ENCODE peak calls at places on chromosomes 11 and 22, in seven cellular contexts. One of them, this sample, is unnamed.

GRCh38 chr11:129766858-129767604 is 48.6 kb upstream of the TMEM45B start:
- DNase-seq in GM12891: no peak
- DNase-seq in K562: no peak
- DNase-seq in SK-N-SH: peak; percentile 29
- DNase-seq in HepG2: peak; percentile 52
- DNase-seq in H1: peak; percentile 67
- DNase-seq in GM12878: no peak
- DNase-seq in this sample: no peak

GRCh38 chr22:27576413-27576812 is 225.1 kb downstream of the MN1 start:
- DNase-seq in GM12891: no peak
- DNase-seq in K562: no peak
- DNase-seq in SK-N-SH: peak; percentile 32
- DNase-seq in HepG2: no peak
- DNase-seq in H1: no peak
- DNase-seq in GM12878: no peak
- DNase-seq in this sample: no peak

GRCh38 chr11:14644396-14645246 is 1.0 kb downstream of the PDE3B start:
- DNase-seq in GM12891: peak; percentile 22
- DNase-seq in K562: peak; percentile 31
- DNase-seq in SK-N-SH: peak; percentile 73
- DNase-seq in HepG2: peak; percentile 45
- DNase-seq in H1: peak; percentile 71
- DNase-seq in GM12878: no peak
- DNase-seq in this sample: no peak

GRCh38 chr11:119479685-119480275 is 56.8 kb upstream of the THY1 start:
- DNase-seq in GM12891: no peak
- DNase-seq in K562: peak; percentile 75
- DNase-seq in SK-N-SH: no peak
- DNase-seq in HepG2: peak; percentile 74
- DNase-seq in H1: peak; percentile 52
- DNase-seq in GM12878: no peak
- DNase-seq in this sample: no peak

GRCh38 chr11:118232659-118233058 is 7.8 kb upstream of the JAML start:
- DNase-seq in GM12891: no peak
- DNase-seq in K562: no peak
- DNase-seq in SK-N-SH: no peak
- DNase-seq in HepG2: peak; percentile 15
- DNase-seq in H1: no peak
- DNase-seq in GM12878: no peak
- DNase-seq in this sample: no peak

GRCh38 chr11:8351223-8351622 is 87.5 kb upstream of the LMO1 start:
- DNase-seq in GM12891: no peak
- DNase-seq in K562: no peak
- DNase-seq in SK-N-SH: no peak
- DNase-seq in HepG2: no peak
- DNase-seq in H1: no peak
- DNase-seq in GM12878: no peak
- DNase-seq in this sample: no peak

GRCh38 chr11:14095882-14096281 is 133.4 kb downstream of the SPON1 start:
- DNase-seq in GM12891: no peak
- DNase-seq in K562: no peak
- DNase-seq in SK-N-SH: no peak
- DNase-seq in HepG2: no peak
- DNase-seq in H1: no peak
- DNase-seq in GM12878: no peak
- DNase-seq in this sample: no peak

GRCh38 chr11:44363116-44363515 is 53.2 kb upstream of the ALX4 start:
- DNase-seq in GM12891: no peak
- DNase-seq in K562: no peak
- DNase-seq in SK-N-SH: no peak
- DNase-seq in HepG2: no peak
- DNase-seq in H1: no peak
- DNase-seq in GM12878: no peak
- DNase-seq in this sample: no peak

GRCh38 chr11:96200243-96200642 is 142.8 kb downstream of the MAML2 start:
- DNase-seq in GM12891: no peak
- DNase-seq in K562: no peak
- DNase-seq in SK-N-SH: no peak
- DNase-seq in HepG2: no peak
- DNase-seq in H1: no peak
- DNase-seq in GM12878: no peak
- DNase-seq in this sample: no peak

GRCh38 chr11:132278801-132279574 is 908.6 kb downstream of the NTM start:
- DNase-seq in GM12891: no peak
- DNase-seq in K562: no peak
- DNase-seq in SK-N-SH: no peak
- DNase-seq in HepG2: no peak
- DNase-seq in H1: no peak
- DNase-seq in GM12878: peak; percentile 4
- DNase-seq in this sample: no peak

DNA sequence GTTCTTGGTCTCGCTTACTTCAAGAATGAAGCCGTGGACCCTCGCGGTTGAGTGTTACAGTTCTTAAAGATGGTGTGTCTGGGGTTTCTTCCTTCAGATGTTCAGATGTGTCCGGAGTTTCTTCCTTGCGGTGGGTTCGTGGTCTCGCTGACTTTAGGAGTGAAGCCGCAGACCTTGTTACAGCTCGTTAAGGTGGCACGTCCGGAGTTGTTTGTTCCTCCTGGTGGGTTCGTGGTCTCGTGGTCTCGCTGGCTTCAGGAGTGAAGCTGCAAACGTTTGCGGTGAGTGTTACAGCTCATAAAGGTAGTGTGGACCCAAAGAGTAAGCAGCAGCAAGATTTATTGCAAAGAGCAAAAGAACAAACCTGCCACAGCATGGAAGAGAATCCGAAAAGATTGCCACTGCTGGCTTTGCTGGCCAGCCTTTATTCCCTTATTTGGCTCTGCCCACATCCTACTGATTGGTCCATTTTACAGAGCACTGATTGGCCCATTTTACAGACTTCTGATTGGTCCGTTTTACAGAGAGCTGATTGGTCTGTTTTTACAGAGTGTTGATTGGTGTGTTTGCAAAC is 27.1 kb upstream of the NXPE2 start:
- DNase-seq in GM12891: no peak
- DNase-seq in K562: no peak
- DNase-seq in SK-N-SH: no peak
- DNase-seq in HepG2: no peak
- DNase-seq in H1: no peak
- DNase-seq in GM12878: no peak
- DNase-seq in this sample: no peak
- TF ChIP-seq TAF1 in GM12891: no peak
- TF ChIP-seq TAF1 in K562: no peak
- TF ChIP-seq TAF1 in SK-N-SH: no peak
- TF ChIP-seq TAF1 in HepG2: no peak
- TF ChIP-seq TAF1 in H1: no peak
- TF ChIP-seq TAF1 in GM12878: no peak
- TF ChIP-seq TAF1 in this sample: no peak

DNA sequence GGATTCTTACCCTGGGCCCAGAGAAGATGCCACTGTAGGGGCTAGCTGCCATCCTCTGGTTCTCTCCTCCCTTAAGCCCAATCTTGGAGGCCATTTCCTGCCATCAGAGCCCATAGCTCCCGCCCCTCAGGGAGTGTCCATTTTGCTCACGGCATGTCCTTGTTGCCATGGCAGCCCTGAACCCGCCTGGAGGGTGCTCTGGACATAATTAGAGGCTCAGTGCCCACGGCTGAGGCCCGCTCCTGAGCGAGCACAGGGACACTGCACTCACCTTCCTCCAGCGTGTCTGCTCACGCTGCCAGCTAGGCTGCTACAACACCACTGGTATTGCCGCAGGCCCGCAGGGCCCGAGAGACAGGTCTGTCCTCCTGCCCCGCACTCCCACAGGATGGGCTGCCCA is 11.1 kb upstream of the SUSD2 start:
- DNase-seq in GM12891: no peak
- DNase-seq in K562: no peak
- DNase-seq in SK-N-SH: peak; percentile 59
- DNase-seq in HepG2: no peak
- DNase-seq in H1: no peak
- DNase-seq in GM12878: no peak
- DNase-seq in this sample: no peak
- TF ChIP-seq POLR2AphosphoS5 in GM12891: no peak
- TF ChIP-seq POLR2AphosphoS5 in K562: no peak
- TF ChIP-seq POLR2AphosphoS5 in SK-N-SH: no peak
- TF ChIP-seq POLR2AphosphoS5 in HepG2: no peak
- TF ChIP-seq POLR2AphosphoS5 in H1: no peak
- TF ChIP-seq POLR2AphosphoS5 in GM12878: no peak
- TF ChIP-seq POLR2AphosphoS5 in this sample: no peak

GRCh38 chr11:32334822-32335221 is 100.5 kb downstream of the WT1 start:
- DNase-seq in GM12891: no peak
- DNase-seq in K562: peak; percentile 44
- DNase-seq in SK-N-SH: no peak
- DNase-seq in HepG2: peak; percentile 45
- DNase-seq in H1: peak; percentile 84
- DNase-seq in GM12878: no peak
- DNase-seq in this sample: no peak
- TF ChIP-seq TAF1 in GM12891: no peak
- TF ChIP-seq TAF1 in K562: no peak
- TF ChIP-seq TAF1 in SK-N-SH: no peak
- TF ChIP-seq TAF1 in HepG2: no peak
- TF ChIP-seq TAF1 in H1: no peak
- TF ChIP-seq TAF1 in GM12878: no peak
- TF ChIP-seq TAF1 in this sample: no peak

GRCh38 chr11:92791886-92792285 is 177.6 kb upstream of the MTNR1B start:
- DNase-seq in GM12891: no peak
- DNase-seq in K562: no peak
- DNase-seq in SK-N-SH: no peak
- DNase-seq in HepG2: no peak
- DNase-seq in H1: no peak
- DNase-seq in GM12878: no peak
- DNase-seq in this sample: no peak

GRCh38 chr11:92790376-92790775 is 179.1 kb upstream of the MTNR1B start:
- DNase-seq in GM12891: no peak
- DNase-seq in K562: no peak
- DNase-seq in SK-N-SH: no peak
- DNase-seq in HepG2: no peak
- DNase-seq in H1: no peak
- DNase-seq in GM12878: no peak
- DNase-seq in this sample: no peak

GRCh38 chr11:92793189-92793588 is 176.3 kb upstream of the MTNR1B start:
- DNase-seq in GM12891: no peak
- DNase-seq in K562: no peak
- DNase-seq in SK-N-SH: no peak
- DNase-seq in HepG2: no peak
- DNase-seq in H1: no peak
- DNase-seq in GM12878: no peak
- DNase-seq in this sample: no peak

GRCh38 chr11:92787638-92788037 is 181.8 kb upstream of the MTNR1B start:
- DNase-seq in GM12891: no peak
- DNase-seq in K562: no peak
- DNase-seq in SK-N-SH: no peak
- DNase-seq in HepG2: no peak
- DNase-seq in H1: no peak
- DNase-seq in GM12878: no peak
- DNase-seq in this sample: no peak

GRCh38 chr11:92789761-92790160 is 179.7 kb upstream of the MTNR1B start:
- DNase-seq in GM12891: no peak
- DNase-seq in K562: no peak
- DNase-seq in SK-N-SH: no peak
- DNase-seq in HepG2: no peak
- DNase-seq in H1: no peak
- DNase-seq in GM12878: no peak
- DNase-seq in this sample: no peak
- TF ChIP-seq POLR2AphosphoS5 in GM12891: no peak
- TF ChIP-seq POLR2AphosphoS5 in K562: no peak
- TF ChIP-seq POLR2AphosphoS5 in SK-N-SH: no peak
- TF ChIP-seq POLR2AphosphoS5 in HepG2: no peak
- TF ChIP-seq POLR2AphosphoS5 in H1: no peak
- TF ChIP-seq POLR2AphosphoS5 in GM12878: no peak
- TF ChIP-seq POLR2AphosphoS5 in this sample: no peak

DNA sequence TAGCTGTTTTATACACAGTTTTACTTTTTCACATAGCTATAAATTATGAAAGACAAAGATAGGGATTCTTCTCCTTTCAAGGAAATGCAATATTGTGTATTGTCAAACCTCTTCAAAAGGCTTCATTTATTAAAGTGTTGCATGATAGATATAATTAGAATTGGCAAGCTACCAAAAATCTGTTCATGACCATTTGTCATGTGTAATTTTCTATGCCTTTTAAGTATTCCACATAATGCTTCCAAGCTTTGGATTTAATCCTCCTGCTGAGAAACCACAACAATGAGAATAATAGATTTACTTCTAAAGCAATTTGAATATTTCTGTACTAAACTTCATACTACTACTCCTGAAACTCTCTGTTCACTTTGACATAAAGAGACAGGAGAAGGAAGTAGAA is 403.2 kb upstream of the CCDC179 start:
- DNase-seq in GM12891: no peak
- DNase-seq in K562: no peak
- DNase-seq in SK-N-SH: no peak
- DNase-seq in HepG2: no peak
- DNase-seq in H1: no peak
- DNase-seq in GM12878: no peak
- DNase-seq in this sample: no peak
- TF ChIP-seq TAF1 in GM12891: no peak
- TF ChIP-seq TAF1 in K562: no peak
- TF ChIP-seq TAF1 in SK-N-SH: no peak
- TF ChIP-seq TAF1 in HepG2: no peak
- TF ChIP-seq TAF1 in H1: no peak
- TF ChIP-seq TAF1 in GM12878: no peak
- TF ChIP-seq TAF1 in this sample: no peak

DNA sequence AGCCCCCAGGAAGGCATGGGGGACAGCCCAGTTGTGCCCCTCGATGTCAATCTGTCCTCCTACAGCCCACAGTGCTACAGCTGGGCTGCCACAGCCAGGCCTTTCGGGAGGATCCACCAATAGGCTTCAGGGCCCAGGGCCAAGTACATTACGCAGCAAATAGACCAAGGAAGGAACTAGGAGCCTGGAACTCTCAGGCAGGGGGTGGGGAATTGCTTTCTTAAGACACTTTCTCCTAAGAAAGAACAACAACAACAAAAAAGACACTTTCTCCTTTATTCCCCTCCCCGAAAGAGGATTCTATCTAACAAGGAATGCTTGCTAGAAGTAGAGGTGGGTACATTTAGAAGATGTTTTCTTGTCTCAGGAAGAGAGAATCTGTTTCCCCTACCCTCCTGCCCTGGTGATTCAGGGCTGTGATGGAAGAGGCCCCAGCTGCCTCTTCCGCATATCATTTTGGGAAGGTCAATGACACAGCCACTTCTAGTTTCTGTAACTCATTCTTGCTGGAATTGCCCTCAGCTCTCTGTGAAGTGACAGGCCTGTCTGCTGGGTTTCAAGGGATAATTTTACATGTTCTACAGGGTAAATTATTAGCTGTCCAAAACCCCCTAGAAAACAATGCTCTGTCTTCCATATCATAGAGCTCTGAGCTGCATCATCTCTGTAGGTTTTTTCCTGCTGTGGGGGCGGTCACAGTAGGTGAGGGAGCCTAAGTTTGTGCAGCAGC is 6.0 kb upstream of the MALAT1 start:
- DNase-seq in GM12891: no peak
- DNase-seq in K562: no peak
- DNase-seq in SK-N-SH: no peak
- DNase-seq in HepG2: no peak
- DNase-seq in H1: no peak
- DNase-seq in GM12878: peak; percentile 68
- DNase-seq in this sample: no peak
- TF ChIP-seq POLR2AphosphoS5 in GM12891: peak; percentile 24
- TF ChIP-seq POLR2AphosphoS5 in K562: no peak
- TF ChIP-seq POLR2AphosphoS5 in SK-N-SH: peak; percentile 38
- TF ChIP-seq POLR2AphosphoS5 in HepG2: no peak
- TF ChIP-seq POLR2AphosphoS5 in H1: no peak
- TF ChIP-seq POLR2AphosphoS5 in GM12878: peak; percentile 38
- TF ChIP-seq POLR2AphosphoS5 in this sample: peak; percentile 33